ENCODE peak calls at places on chromosomes 13 and 19, in five cellular contexts. One of them, this sample, is unnamed.

GRCh38 chr19:11684987-11685675 is 53.6 kb downstream of the ZNF823 start:
- DNase-seq in endothelial cell of umbilical vein: no peak
- DNase-seq in A549: no peak
- DNase-seq in K562: no peak
- DNase-seq in GM12878: no peak
- DNase-seq in this sample: no peak

GRCh38 chr13:38888309-38888708 is 102.3 kb downstream of the STOML3 start:
- DNase-seq in endothelial cell of umbilical vein: no peak
- DNase-seq in A549: no peak
- DNase-seq in K562: no peak
- DNase-seq in GM12878: no peak
- DNase-seq in this sample: no peak

GRCh38 chr13:93847162-93847561 is 620.6 kb downstream of the GPC6 start:
- DNase-seq in endothelial cell of umbilical vein: no peak
- DNase-seq in A549: peak; percentile 1
- DNase-seq in K562: no peak
- DNase-seq in GM12878: no peak
- DNase-seq in this sample: peak; percentile 20

GRCh38 chr13:51478418-51479198 is 25.8 kb upstream of the INTS6 start:
- DNase-seq in endothelial cell of umbilical vein: no peak
- DNase-seq in A549: no peak
- DNase-seq in K562: no peak
- DNase-seq in GM12878: no peak
- DNase-seq in this sample: no peak

GRCh38 chr19:6236310-6237291 is 43.2 kb downstream of the MLLT1 start:
- DNase-seq in endothelial cell of umbilical vein: peak; percentile 42
- DNase-seq in A549: no peak
- DNase-seq in K562: no peak
- DNase-seq in GM12878: no peak
- DNase-seq in this sample: no peak

GRCh38 chr13:76764429-76764828 is 121.8 kb downstream of the KCTD12 start:
- DNase-seq in endothelial cell of umbilical vein: peak; percentile 87
- DNase-seq in A549: no peak
- DNase-seq in K562: no peak
- DNase-seq in GM12878: no peak
- DNase-seq in this sample: peak; percentile 14

GRCh38 chr19:9914001-9914314 is 22.4 kb downstream of the OLFM2 start:
- DNase-seq in endothelial cell of umbilical vein: no peak
- DNase-seq in A549: peak; percentile 55
- DNase-seq in K562: peak; percentile 66
- DNase-seq in GM12878: no peak
- DNase-seq in this sample: no peak

GRCh38 chr19:38691938-38692457 is 44.5 kb downstream of the ACTN4 start:
- DNase-seq in endothelial cell of umbilical vein: no peak
- DNase-seq in A549: no peak
- DNase-seq in K562: no peak
- DNase-seq in GM12878: no peak
- DNase-seq in this sample: no peak

GRCh38 chr13:102651392-102651791 is 43.5 kb downstream of the METTL21C start:
- DNase-seq in endothelial cell of umbilical vein: peak; percentile 75
- DNase-seq in A549: no peak
- DNase-seq in K562: no peak
- DNase-seq in GM12878: no peak
- DNase-seq in this sample: no peak

GRCh38 chr13:36347826-36348225 is 1.6 kb upstream of the SPART start:
- DNase-seq in endothelial cell of umbilical vein: no peak
- DNase-seq in A549: no peak
- DNase-seq in K562: no peak
- DNase-seq in GM12878: no peak
- DNase-seq in this sample: peak; percentile 20

GRCh38 chr19:17949956-17950309 is 17.0 kb upstream of the KCNN1 start:
- DNase-seq in endothelial cell of umbilical vein: no peak
- DNase-seq in A549: no peak
- DNase-seq in K562: no peak
- DNase-seq in GM12878: no peak
- DNase-seq in this sample: no peak

GRCh38 chr13:64234255-64234654 is 2818.6 kb upstream of the PCDH20 start:
- DNase-seq in endothelial cell of umbilical vein: peak; percentile 93
- DNase-seq in A549: no peak
- DNase-seq in K562: no peak
- DNase-seq in GM12878: no peak
- DNase-seq in this sample: no peak

GRCh38 chr13:36131215-36131930 is at the start of gene DCLK1:
- DNase-seq in endothelial cell of umbilical vein: no peak
- DNase-seq in A549: no peak
- DNase-seq in K562: no peak
- DNase-seq in GM12878: no peak
- DNase-seq in this sample: no peak

GRCh38 chr13:39102981-39103490 is 64.8 kb downstream of the NHLRC3 start:
- DNase-seq in endothelial cell of umbilical vein: no peak
- DNase-seq in A549: no peak
- DNase-seq in K562: no peak
- DNase-seq in GM12878: no peak
- DNase-seq in this sample: no peak

GRCh38 chr13:33017410-33017929 is 1.2 kb downstream of the KL start:
- DNase-seq in endothelial cell of umbilical vein: peak; percentile 30
- DNase-seq in A549: peak; percentile 40
- DNase-seq in K562: peak; percentile 6
- DNase-seq in GM12878: peak; percentile 65
- DNase-seq in this sample: peak; percentile 43

GRCh38 chr19:14073925-14074838 is 1.6 kb downstream of the MISP3 start:
- DNase-seq in endothelial cell of umbilical vein: peak; percentile 26
- DNase-seq in A549: no peak
- DNase-seq in K562: peak; percentile 42
- DNase-seq in GM12878: no peak
- DNase-seq in this sample: no peak

GRCh38 chr19:42313096-42313839 is at the start of gene TMEM145:
- DNase-seq in endothelial cell of umbilical vein: peak; percentile 19
- DNase-seq in A549: peak; percentile 92
- DNase-seq in K562: peak; percentile 92
- DNase-seq in GM12878: no peak
- DNase-seq in this sample: peak; percentile 55

GRCh38 chr13:50415428-50415827 is 400.2 kb downstream of the KCNRG start:
- DNase-seq in endothelial cell of umbilical vein: no peak
- DNase-seq in A549: no peak
- DNase-seq in K562: no peak
- DNase-seq in GM12878: no peak
- DNase-seq in this sample: no peak

GRCh38 chr19:8334458-8335342 is 8.4 kb downstream of the KANK3 start:
- DNase-seq in endothelial cell of umbilical vein: peak; percentile 60
- DNase-seq in A549: peak; percentile 76
- DNase-seq in K562: peak; percentile 73
- DNase-seq in GM12878: no peak
- DNase-seq in this sample: peak; percentile 47

GRCh38 chr13:80030491-80030890 is 310.4 kb downstream of the SPRY2 start:
- DNase-seq in endothelial cell of umbilical vein: peak; percentile 14
- DNase-seq in A549: no peak
- DNase-seq in K562: no peak
- DNase-seq in GM12878: no peak
- DNase-seq in this sample: peak; percentile 70

GRCh38 chr13:33797622-33798021 is 20.3 kb upstream of the RFC3 start:
- DNase-seq in endothelial cell of umbilical vein: no peak
- DNase-seq in A549: no peak
- DNase-seq in K562: no peak
- DNase-seq in GM12878: no peak
- DNase-seq in this sample: no peak

GRCh38 chr19:19444694-19445155 is 39.2 kb downstream of the GATAD2A start:
- DNase-seq in endothelial cell of umbilical vein: no peak
- DNase-seq in A549: no peak
- DNase-seq in K562: no peak
- DNase-seq in GM12878: no peak
- DNase-seq in this sample: peak; percentile 75

GRCh38 chr13:72648513-72649065 is 78.8 kb downstream of the MZT1 start:
- DNase-seq in endothelial cell of umbilical vein: no peak
- DNase-seq in A549: no peak
- DNase-seq in K562: no peak
- DNase-seq in GM12878: no peak
- DNase-seq in this sample: no peak

GRCh38 chr13:53545340-53545941 is 516.8 kb downstream of the OLFM4 start:
- DNase-seq in endothelial cell of umbilical vein: no peak
- DNase-seq in A549: no peak
- DNase-seq in K562: no peak
- DNase-seq in GM12878: no peak
- DNase-seq in this sample: no peak

GRCh38 chr13:98214008-98214643 is 37.1 kb upstream of the RNF113B start:
- DNase-seq in endothelial cell of umbilical vein: peak; percentile 31
- DNase-seq in A549: no peak
- DNase-seq in K562: no peak
- DNase-seq in GM12878: no peak
- DNase-seq in this sample: no peak

GRCh38 chr13:51179432-51179971 is 42.7 kb upstream of the FAM124A start:
- DNase-seq in endothelial cell of umbilical vein: no peak
- DNase-seq in A549: no peak
- DNase-seq in K562: no peak
- DNase-seq in GM12878: no peak
- DNase-seq in this sample: no peak

GRCh38 chr19:1654178-1654792 is 1.9 kb upstream of the TCF3 start:
- DNase-seq in endothelial cell of umbilical vein: no peak
- DNase-seq in A549: no peak
- DNase-seq in K562: peak; percentile 28
- DNase-seq in GM12878: no peak
- DNase-seq in this sample: no peak

GRCh38 chr19:28705008-28705407 is 507.9 kb downstream of the UQCRFS1 start:
- DNase-seq in endothelial cell of umbilical vein: no peak
- DNase-seq in A549: peak; percentile 15
- DNase-seq in K562: peak; percentile 18
- DNase-seq in GM12878: no peak
- DNase-seq in this sample: no peak

GRCh38 chr13:100644328-100644727 is 30.3 kb downstream of the TMTC4 start:
- DNase-seq in endothelial cell of umbilical vein: no peak
- DNase-seq in A549: no peak
- DNase-seq in K562: no peak
- DNase-seq in GM12878: no peak
- DNase-seq in this sample: no peak

DNA sequence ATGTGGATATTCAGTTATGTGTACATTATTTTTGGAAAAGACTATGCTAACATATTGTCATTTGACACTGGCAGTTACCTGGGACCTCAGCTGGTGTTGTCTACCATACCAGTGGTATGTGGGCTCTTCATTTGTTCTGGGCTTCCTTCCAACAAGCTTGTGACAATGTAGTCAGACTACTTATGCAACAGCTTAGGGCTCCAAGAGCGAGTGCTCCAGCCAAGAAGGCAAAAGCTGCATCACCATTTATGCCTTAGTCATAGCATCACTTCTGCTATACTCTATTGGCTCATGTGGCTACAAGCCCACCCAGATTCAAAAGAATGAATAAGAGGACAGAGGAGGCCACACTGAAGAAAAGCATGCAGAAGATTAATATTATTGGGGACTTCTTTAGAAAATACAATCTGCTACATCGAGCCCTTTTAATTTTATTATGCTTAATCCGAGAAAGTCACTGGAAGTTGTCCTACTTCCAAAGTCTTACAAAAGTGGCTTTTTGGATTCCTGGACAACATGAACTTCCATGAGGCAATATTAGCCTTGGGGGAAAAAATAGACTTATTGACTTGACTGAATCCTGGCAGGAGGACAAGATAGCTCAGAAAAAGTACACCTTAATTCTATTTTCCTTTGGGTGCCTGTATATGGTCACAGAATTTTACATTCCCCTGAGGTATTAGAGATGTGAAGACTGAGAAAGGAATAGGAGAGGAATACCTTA is 529.4 kb upstream of the HTR2A start:
- DNase-seq in endothelial cell of umbilical vein: no peak
- DNase-seq in A549: no peak
- DNase-seq in K562: no peak
- DNase-seq in GM12878: no peak
- DNase-seq in this sample: no peak
- TF ChIP-seq MYC in endothelial cell of umbilical vein: no peak
- TF ChIP-seq MYC in A549: no peak
- TF ChIP-seq MYC in K562: no peak
- TF ChIP-seq MYC in GM12878: no peak
- TF ChIP-seq MYC in this sample: no peak

GRCh38 chr13:110018009-110018408 is 231.6 kb upstream of the IRS2 start:
- DNase-seq in endothelial cell of umbilical vein: no peak
- DNase-seq in A549: no peak
- DNase-seq in K562: no peak
- DNase-seq in GM12878: no peak
- DNase-seq in this sample: no peak
- TF ChIP-seq POLR2A in endothelial cell of umbilical vein: no peak
- TF ChIP-seq POLR2A in A549: no peak
- TF ChIP-seq POLR2A in K562: no peak
- TF ChIP-seq POLR2A in GM12878: no peak
- TF ChIP-seq POLR2A in this sample: no peak

GRCh38 chr19:44925114-44925891 is 10.9 kb downstream of the APOC1 start:
- DNase-seq in endothelial cell of umbilical vein: no peak
- DNase-seq in A549: no peak
- DNase-seq in K562: no peak
- DNase-seq in GM12878: no peak
- DNase-seq in this sample: peak; percentile 76
- TF ChIP-seq CTCF in endothelial cell of umbilical vein: no peak
- TF ChIP-seq CTCF in A549: no peak
- TF ChIP-seq CTCF in K562: no peak
- TF ChIP-seq CTCF in GM12878: no peak
- TF ChIP-seq CTCF in this sample: no peak

GRCh38 chr13:23574421-23574820 is 4.2 kb downstream of the TNFRSF19 start:
- DNase-seq in endothelial cell of umbilical vein: no peak
- DNase-seq in A549: no peak
- DNase-seq in K562: no peak
- DNase-seq in GM12878: no peak
- DNase-seq in this sample: no peak

GRCh38 chr13:23579072-23579885 is 9.1 kb downstream of the TNFRSF19 start:
- DNase-seq in endothelial cell of umbilical vein: peak; percentile 81
- DNase-seq in A549: peak; percentile 34
- DNase-seq in K562: peak; percentile 95
- DNase-seq in GM12878: no peak
- DNase-seq in this sample: peak; percentile 83

GRCh38 chr13:23575632-23576031 is 5.4 kb downstream of the TNFRSF19 start:
- DNase-seq in endothelial cell of umbilical vein: no peak
- DNase-seq in A549: no peak
- DNase-seq in K562: no peak
- DNase-seq in GM12878: no peak
- DNase-seq in this sample: no peak

GRCh38 chr13:23579886-23580706 is 9.9 kb downstream of the TNFRSF19 start:
- DNase-seq in endothelial cell of umbilical vein: peak; percentile 12
- DNase-seq in A549: no peak
- DNase-seq in K562: no peak
- DNase-seq in GM12878: no peak
- DNase-seq in this sample: no peak

DNA sequence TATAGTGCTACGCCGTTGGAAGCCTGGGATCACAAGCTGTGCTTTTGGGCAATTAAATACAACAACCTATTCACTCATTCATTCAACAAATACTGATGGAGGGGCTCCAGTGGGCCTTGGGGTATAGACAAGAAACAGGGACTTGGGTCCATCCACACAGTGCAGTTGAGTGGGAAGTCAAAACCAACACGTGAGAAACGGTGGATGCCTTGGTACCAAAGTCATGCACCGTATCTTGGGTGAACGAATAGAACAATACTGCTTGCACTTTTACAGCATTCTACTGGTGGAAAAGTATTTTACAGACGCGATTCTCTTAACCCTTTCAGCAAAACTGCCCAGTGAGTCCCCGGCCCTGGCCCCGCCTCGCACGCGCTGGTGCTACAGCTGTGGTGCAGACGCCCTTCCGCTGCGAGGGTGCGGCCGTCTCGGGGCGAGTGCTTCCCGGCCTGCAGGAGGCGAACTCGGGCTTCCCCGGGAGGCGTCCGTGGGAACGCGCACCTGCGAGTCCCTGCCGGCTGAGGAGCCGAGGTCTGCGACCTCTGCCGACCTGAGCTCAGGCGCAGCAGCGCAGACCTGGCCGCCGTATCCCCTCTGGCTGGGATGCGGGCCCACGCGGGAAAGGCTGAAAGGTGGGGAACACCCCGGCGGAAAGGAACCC is 8.3 kb downstream of the TNFRSF19 start:
- DNase-seq in endothelial cell of umbilical vein: peak; percentile 4
- DNase-seq in A549: peak; percentile 29
- DNase-seq in K562: peak; percentile 46
- DNase-seq in GM12878: no peak
- DNase-seq in this sample: peak; percentile 71
- TF ChIP-seq MYC in endothelial cell of umbilical vein: no peak
- TF ChIP-seq MYC in A549: no peak
- TF ChIP-seq MYC in K562: no peak
- TF ChIP-seq MYC in GM12878: no peak
- TF ChIP-seq MYC in this sample: no peak